ENCODE peak calls at places on chromosomes 5 and 9, in four cellular contexts. O is prostate gland; W is pancreas; P is CD8-positive, alpha-beta T cell. A is an unnamed sample.

GRCh38 chr9:136634904-136635303 is 27.8 kb upstream of the EGFL7 start:
- DNase-seq in O (no peak), W (no peak), P (no peak), A (no peak)

GRCh38 chr9:99050924-99051323 is 54.0 kb upstream of the TGFBR1 start:
- DNase-seq in O (no peak), W (no peak), P (no peak), A (no peak)

GRCh38 chr5:101176605-101177004 is 273.5 kb upstream of the ST8SIA4 start:
- DNase-seq in O (no peak), W (no peak), P (no peak), A (no peak)

GRCh38 chr5:175216991-175217390 is 227.0 kb downstream of the DRD1 start:
- DNase-seq in O (peak), W (no peak), P (no peak), A (no peak)

GRCh38 chr9:137276757-137277328 is 683 bp upstream of the TOR4A start:
- DNase-seq in O (no peak), W (no peak), P (no peak), A (no peak)

GRCh38 chr9:77215874-77216273 is 38.5 kb downstream of the VPS13A start:
- DNase-seq in O (no peak), W (no peak), P (no peak), A (no peak)

GRCh38 chr9:69178583-69179011 is 4.5 kb downstream of the TJP2 start:
- DNase-seq in O (no peak), W (no peak), P (no peak), A (no peak)

GRCh38 chr9:136088939-136089696 is 6.0 kb downstream of the NACC2 start:
- DNase-seq in O (no peak), W (no peak), P (no peak), A (no peak)

GRCh38 chr5:6905883-6906282 is 192.7 kb downstream of the TENT4A start:
- DNase-seq in O (no peak), W (no peak), P (no peak), A (no peak)

GRCh38 chr5:36885566-36886485 is 9.3 kb downstream of the NIPBL start:
- DNase-seq in O (no peak), W (no peak), P (no peak), A (no peak)

GRCh38 chr5:108655750-108656450 is 91.8 kb upstream of the FER start:
- DNase-seq in O (no peak), W (no peak), P (no peak), A (no peak)

GRCh38 chr5:81208904-81209303 is 24.2 kb upstream of the CKMT2 start:
- DNase-seq in O (no peak), W (no peak), P (no peak), A (no peak)

GRCh38 chr9:122180633-122181032 is 20.9 kb downstream of the MORN5 start:
- DNase-seq in O (no peak), W (no peak), P (no peak), A (no peak)

GRCh38 chr5:176739461-176740051 is 70.8 kb upstream of the UNC5A start:
- DNase-seq in O (no peak), W (no peak), P (peak), A (peak)

GRCh38 chr5:56244676-56245075 is 11.5 kb upstream of the ANKRD55 start:
- DNase-seq in O (no peak), W (no peak), P (no peak), A (no peak)

GRCh38 chr9:95920024-95920423 is 44.5 kb downstream of the ERCC6L2 start:
- DNase-seq in O (no peak), W (no peak), P (no peak), A (no peak)

GRCh38 chr5:124824637-124825158 is 78.3 kb upstream of the ZNF608 start:
- DNase-seq in O (no peak), W (no peak), P (no peak), A (no peak)

GRCh38 chr9:79939819-79940218 is 368.1 kb downstream of the TLE4 start:
- DNase-seq in O (no peak), W (no peak), P (no peak), A (no peak)

GRCh38 chr9:33465096-33465495 is 8.6 kb downstream of the NOL6 start:
- DNase-seq in O (no peak), W (no peak), P (no peak), A (no peak)

GRCh38 chr5:88674262-88675158 is 208.5 kb downstream of the MEF2C start:
- DNase-seq in O (no peak), W (no peak), P (no peak), A (no peak)

GRCh38 chr5:172443441-172444109 is 10.8 kb downstream of the SH3PXD2B start:
- DNase-seq in O (peak), W (peak), P (no peak), A (no peak)

GRCh38 chr5:119343766-119344165 is 12.1 kb upstream of the TNFAIP8 start:
- DNase-seq in O (no peak), W (no peak), P (no peak), A (no peak)

GRCh38 chr5:119340597-119341218 is 15.1 kb upstream of the TNFAIP8 start:
- DNase-seq in O (no peak), W (no peak), P (peak), A (peak)

GRCh38 chr5:54520438-54520846 is 2.9 kb downstream of the SNX18 start:
- DNase-seq in O (no peak), W (no peak), P (no peak), A (no peak)

GRCh38 chr5:138408023-138408422 is 30.8 kb upstream of the REEP2 start:
- DNase-seq in O (no peak), W (no peak), P (no peak), A (no peak)

GRCh38 chr5:151740336-151740942 is 18.0 kb downstream of the ATOX1 start:
- DNase-seq in O (peak), W (no peak), P (peak), A (peak)

GRCh38 chr5:171599396-171599795 is 179.9 kb downstream of the FGF18 start:
- DNase-seq in O (no peak), W (peak), P (no peak), A (no peak)

GRCh38 chr5:79547429-79547822 is 33.5 kb upstream of the HOMER1 start:
- DNase-seq in O (no peak), W (no peak), P (no peak), A (no peak)

GRCh38 chr9:2761424-2761823 is 44.1 kb downstream of the KCNV2 start:
- DNase-seq in O (no peak), W (no peak), P (no peak), A (no peak)

GRCh38 chr9:113153599-113153998 is 2.8 kb downstream of the SLC31A2 start:
- DNase-seq in O (no peak), W (no peak), P (no peak), A (no peak)
- H3K4me3 ChIP-seq in O (no peak), W (no peak), P (no peak), A (no peak)

DNA sequence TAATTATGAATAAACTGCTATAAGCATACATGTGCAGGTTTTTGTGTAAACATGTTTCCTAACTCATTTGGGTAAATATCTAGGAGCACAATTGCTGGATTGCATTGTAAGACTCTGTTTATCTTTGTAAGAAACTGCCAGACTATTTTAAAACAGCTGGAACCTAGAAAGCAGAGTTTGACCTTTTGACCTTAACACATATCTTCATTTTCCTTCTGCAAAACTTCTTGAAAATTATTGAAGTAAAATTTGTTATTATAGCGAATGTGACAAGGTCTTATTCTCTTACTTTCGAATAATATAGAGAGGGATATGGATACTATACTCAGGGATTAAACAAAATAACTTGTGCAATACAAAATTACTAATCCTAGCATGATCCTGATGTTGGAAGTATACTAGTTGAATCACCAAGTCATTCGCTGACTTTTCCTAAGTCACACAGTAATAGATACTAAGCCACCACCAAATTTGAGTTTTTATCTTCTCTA is 3.2 kb upstream of the ANXA1 start:
- DNase-seq in O (no peak), W (no peak), P (no peak), A (no peak)
- H3K4me3 ChIP-seq in O (no peak), W (no peak), P (no peak), A (no peak)

DNA sequence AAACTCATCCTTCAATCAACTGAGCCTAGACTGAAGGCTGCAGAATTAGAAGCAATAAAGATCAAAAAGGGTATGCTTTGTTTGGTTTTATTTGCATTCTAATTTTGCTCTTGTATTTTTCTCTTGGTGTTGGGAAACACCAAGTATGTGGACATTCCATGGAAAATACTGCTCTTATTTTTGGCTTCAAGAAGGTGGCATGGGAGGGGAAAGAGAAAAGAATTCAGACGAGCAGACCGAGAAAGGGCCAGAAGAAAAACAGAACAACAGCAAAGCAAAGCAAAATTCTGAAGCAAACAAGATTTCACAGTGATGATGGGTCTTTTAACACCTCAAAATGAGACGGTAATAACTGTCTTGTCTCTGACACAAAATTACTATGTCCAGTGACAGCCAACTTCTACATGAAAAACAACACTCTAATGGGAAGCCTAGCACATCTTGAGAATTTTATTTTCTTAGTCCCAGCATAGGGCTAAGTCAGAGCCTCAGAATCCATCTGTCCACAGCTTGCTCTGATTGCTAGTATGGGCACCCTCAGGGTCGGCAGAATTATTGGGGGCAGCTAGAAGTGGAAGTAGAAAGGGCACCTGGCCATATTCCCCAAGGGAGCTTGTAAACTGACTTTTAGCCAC is 26.8 kb downstream of the FREM1 start:
- DNase-seq in O (no peak), W (no peak), P (no peak), A (no peak)
- H3K4me3 ChIP-seq in O (no peak), W (no peak), P (no peak), A (no peak)

GRCh38 chr5:14440223-14440597 is 141.4 kb upstream of the OTULINL start:
- DNase-seq in O (no peak), W (no peak), P (no peak), A (no peak)

GRCh38 chr5:14438195-14438606 is 143.4 kb upstream of the OTULINL start:
- DNase-seq in O (no peak), W (no peak), P (no peak), A (no peak)

GRCh38 chr5:14443665-14444064 is 137.9 kb upstream of the OTULINL start:
- DNase-seq in O (peak), W (no peak), P (no peak), A (no peak)

GRCh38 chr5:14439087-14439841 is 142.3 kb upstream of the OTULINL start:
- DNase-seq in O (no peak), W (no peak), P (no peak), A (no peak)

GRCh38 chr5:14440598-14441401 is 140.8 kb upstream of the OTULINL start:
- DNase-seq in O (no peak), W (peak), P (no peak), A (no peak)
- H3K4me3 ChIP-seq in O (peak), W (no peak), P (no peak), A (no peak)

GRCh38 chr5:150363185-150363584 is 5.7 kb downstream of the TCOF1 start:
- DNase-seq in O (no peak), W (no peak), P (no peak), A (no peak)

GRCh38 chr5:150372626-150373025 is 15.1 kb downstream of the TCOF1 start:
- DNase-seq in O (no peak), W (no peak), P (no peak), A (no peak)

GRCh38 chr5:150364004-150364403 is 6.5 kb downstream of the TCOF1 start:
- DNase-seq in O (no peak), W (no peak), P (no peak), A (no peak)

DNA sequence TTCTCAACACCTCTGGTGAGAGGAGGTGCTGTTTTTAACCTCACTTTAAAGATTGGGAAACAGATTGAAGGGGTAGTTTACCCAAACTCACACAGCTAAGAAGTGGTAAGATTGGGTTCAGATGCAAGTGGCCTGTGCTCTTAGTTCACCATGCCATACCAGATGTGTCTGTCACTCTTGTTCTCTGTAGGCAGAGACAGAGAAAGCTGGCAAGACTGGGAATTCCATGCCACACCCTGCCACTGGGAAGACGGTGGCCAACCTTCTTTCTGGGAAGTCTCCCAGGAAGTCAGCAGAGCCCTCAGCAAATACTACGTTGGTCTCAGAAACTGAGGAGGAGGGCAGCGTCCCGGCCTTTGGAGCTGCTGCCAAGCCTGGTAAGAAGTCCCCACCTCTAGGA is 11.0 kb downstream of the TCOF1 start:
- DNase-seq in O (no peak), W (no peak), P (no peak), A (no peak)
- H3K4me3 ChIP-seq in O (no peak), W (no peak), P (no peak), A (no peak)

DNA sequence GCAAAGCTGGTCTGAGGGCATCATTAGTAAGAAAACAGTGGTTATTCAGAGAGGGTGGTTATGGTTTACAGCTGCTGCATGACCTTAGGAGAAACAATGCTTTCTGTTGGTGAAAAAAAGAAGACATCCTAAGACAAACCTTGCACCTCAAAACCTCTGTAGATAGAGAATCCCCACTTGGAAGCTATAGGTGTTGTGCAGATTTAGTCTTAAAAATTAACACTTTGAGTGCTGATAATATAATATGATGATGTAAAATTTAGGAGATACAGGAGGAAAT is 1.4 kb upstream of the PTTG1 start:
- DNase-seq in O (no peak), W (no peak), P (no peak), A (no peak)
- H3K4me3 ChIP-seq in O (no peak), W (no peak), P (no peak), A (no peak)

DNA sequence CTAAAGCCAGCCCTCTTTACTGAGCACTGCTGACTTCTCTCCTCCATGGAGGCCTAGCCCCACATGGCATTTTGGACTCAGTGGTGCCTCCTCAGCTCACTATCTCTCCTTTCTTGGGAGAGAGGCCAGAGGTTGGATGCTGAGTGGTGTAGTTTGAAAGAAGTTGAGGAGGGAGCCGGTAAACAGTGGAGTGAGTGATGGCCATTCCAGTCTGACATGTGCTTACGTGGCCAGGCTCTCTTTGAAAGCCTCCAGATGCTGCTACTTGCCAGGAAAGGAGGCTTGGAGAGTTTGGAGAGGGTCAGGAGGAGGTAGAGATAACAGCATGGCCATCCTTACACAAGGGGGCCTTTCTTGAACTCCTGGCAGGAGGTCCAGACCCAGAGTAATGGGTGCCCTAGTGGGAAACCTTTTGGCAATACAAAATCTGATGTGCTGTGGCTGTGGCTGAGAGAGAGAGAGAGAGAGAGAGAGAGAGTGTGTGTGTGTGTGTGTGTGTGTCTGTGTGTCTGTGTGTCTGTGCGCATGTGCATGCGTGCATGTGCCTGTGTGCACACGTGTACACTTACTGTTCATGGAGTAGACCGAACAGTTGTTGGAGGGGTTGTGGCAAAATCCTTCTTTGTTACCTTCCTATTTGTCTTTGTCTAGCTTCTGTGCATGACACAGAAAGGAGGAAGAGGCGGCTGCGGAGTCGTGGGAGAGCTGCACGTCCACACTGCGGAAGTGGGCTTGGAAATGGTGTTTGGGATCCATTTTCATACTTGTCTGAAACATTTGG is 37.8 kb downstream of the RALGPS1 start:
- DNase-seq in O (no peak), W (no peak), P (no peak), A (no peak)
- H3K4me3 ChIP-seq in O (no peak), W (no peak), P (no peak), A (no peak)

GRCh38 chr5:132410451-132411381 is 41.2 kb downstream of the SLC22A5 start:
- DNase-seq in O (peak), W (peak), P (peak), A (peak)
- H3K4me3 ChIP-seq in O (peak), W (peak), P (peak), A (peak)

GRCh38 chr5:134174841-134175839 is 1.6 kb downstream of the SKP1 start:
- DNase-seq in O (no peak), W (no peak), P (no peak), A (no peak)

GRCh38 chr5:134176523-134177196 is at the start of gene SKP1:
- DNase-seq in O (peak), W (peak), P (peak), A (peak)

GRCh38 chr5:134171972-134172371 is 4.8 kb downstream of the SKP1 start:
- DNase-seq in O (no peak), W (no peak), P (no peak), A (no peak)

GRCh38 chr5:134177197-134178171 is 734 bp upstream of the SKP1 start:
- DNase-seq in O (peak), W (peak), P (no peak), A (no peak)

GRCh38 chr5:134175874-134176522 is 752 bp downstream of the SKP1 start:
- DNase-seq in O (peak), W (no peak), P (no peak), A (peak)
- H3K4me3 ChIP-seq in O (peak), W (peak), P (peak), A (peak)

GRCh38 chr5:137226081-137226480 is 273.0 kb downstream of the SPOCK1 start:
- DNase-seq in O (no peak), W (no peak), P (no peak), A (no peak)
- H3K4me3 ChIP-seq in O (no peak), W (no peak), P (no peak), A (no peak)